ENCODE peak calls at places on chromosomes 16 and 17, in seven cellular contexts. K, N, R, C, S, X and I are unnamed samples.

GRCh38 chr16:893360-893759 is 77.4 kb downstream of the LMF1 start:
- DNase-seq in N (no peak), C (no peak), S (no peak), R (no peak), K (no peak), X (no peak), I (no peak)

GRCh38 chr16:81556715-81557284 is 112.2 kb downstream of the CMIP start:
- DNase-seq in R (no peak), C (no peak), K (no peak), N (no peak), S (no peak), X (no peak), I (no peak)

GRCh38 chr17:74579910-74580309 is 12.2 kb downstream of the CD300LD start:
- DNase-seq in X (no peak), R (no peak), C (no peak), K (no peak), N (no peak), S (no peak), I (peak)

GRCh38 chr16:88394426-88394825 is 11.7 kb downstream of the ZNF469 start:
- DNase-seq in X (no peak), K (no peak), N (no peak), R (no peak), C (no peak), S (no peak), I (no peak)

GRCh38 chr17:79401704-79402075 is 209.2 kb downstream of the RBFOX3 start:
- DNase-seq in X (no peak), N (no peak), S (no peak), C (no peak), K (no peak), R (no peak), I (no peak)

GRCh38 chr17:42843358-42843934 is 934 bp upstream of the AOC2 start:
- DNase-seq in R (no peak), N (no peak), S (no peak), C (peak), X (peak), K (peak), I (no peak)

GRCh38 chr16:20051147-20051546 is 22.5 kb downstream of the GPR139 start:
- DNase-seq in C (no peak), N (no peak), S (no peak), K (no peak), R (no peak), X (no peak), I (no peak)

GRCh38 chr16:82156761-82157654 is 13.0 kb downstream of the MPHOSPH6 start:
- DNase-seq in S (peak), N (no peak), K (no peak), X (no peak), R (no peak), C (no peak), I (no peak)

GRCh38 chr16:749010-749409 is 8.2 kb upstream of the CIAO3 start:
- DNase-seq in R (no peak), N (no peak), S (peak), C (no peak), K (no peak), X (peak), I (no peak)

GRCh38 chr16:80591071-80591935 is 50.5 kb downstream of the DYNLRB2 start:
- DNase-seq in R (no peak), X (no peak), K (no peak), S (no peak), C (no peak), N (peak), I (peak)

GRCh38 chr16:81018496-81018895 is 11.5 kb downstream of the CENPN start:
- DNase-seq in K (no peak), R (no peak), S (no peak), N (no peak), X (no peak), C (no peak), I (no peak)

GRCh38 chr16:90078594-90078895 is 1.4 kb upstream of the PRDM7 start:
- DNase-seq in N (no peak), S (no peak), R (no peak), X (no peak), C (no peak), K (no peak), I (no peak)

GRCh38 chr17:21299981-21300600 is 15.6 kb downstream of the MAP2K3 start:
- DNase-seq in N (no peak), S (no peak), C (no peak), X (no peak), K (no peak), R (no peak), I (no peak)

GRCh38 chr17:47239663-47240374 is 13.8 kb upstream of the ITGB3 start:
- DNase-seq in C (peak), X (peak), K (no peak), R (peak), S (peak), N (no peak), I (no peak)

GRCh38 chr16:75065149-75065807 is 51.3 kb downstream of the LDHD start:
- DNase-seq in S (no peak), N (peak), R (peak), K (no peak), X (peak), C (no peak), I (peak)

GRCh38 chr17:19415806-19416775 is 5.1 kb downstream of the RNF112 start:
- DNase-seq in R (no peak), K (no peak), N (no peak), S (no peak), C (no peak), X (no peak), I (no peak)

GRCh38 chr17:80101946-80102706 is 745 bp downstream of the GAA start:
- DNase-seq in N (no peak), C (peak), K (no peak), X (no peak), S (no peak), R (no peak), I (no peak)

GRCh38 chr17:49021095-49021767 is 24.0 kb downstream of the IGF2BP1 start:
- DNase-seq in C (no peak), K (no peak), N (no peak), R (no peak), X (no peak), S (no peak), I (no peak)

DNA sequence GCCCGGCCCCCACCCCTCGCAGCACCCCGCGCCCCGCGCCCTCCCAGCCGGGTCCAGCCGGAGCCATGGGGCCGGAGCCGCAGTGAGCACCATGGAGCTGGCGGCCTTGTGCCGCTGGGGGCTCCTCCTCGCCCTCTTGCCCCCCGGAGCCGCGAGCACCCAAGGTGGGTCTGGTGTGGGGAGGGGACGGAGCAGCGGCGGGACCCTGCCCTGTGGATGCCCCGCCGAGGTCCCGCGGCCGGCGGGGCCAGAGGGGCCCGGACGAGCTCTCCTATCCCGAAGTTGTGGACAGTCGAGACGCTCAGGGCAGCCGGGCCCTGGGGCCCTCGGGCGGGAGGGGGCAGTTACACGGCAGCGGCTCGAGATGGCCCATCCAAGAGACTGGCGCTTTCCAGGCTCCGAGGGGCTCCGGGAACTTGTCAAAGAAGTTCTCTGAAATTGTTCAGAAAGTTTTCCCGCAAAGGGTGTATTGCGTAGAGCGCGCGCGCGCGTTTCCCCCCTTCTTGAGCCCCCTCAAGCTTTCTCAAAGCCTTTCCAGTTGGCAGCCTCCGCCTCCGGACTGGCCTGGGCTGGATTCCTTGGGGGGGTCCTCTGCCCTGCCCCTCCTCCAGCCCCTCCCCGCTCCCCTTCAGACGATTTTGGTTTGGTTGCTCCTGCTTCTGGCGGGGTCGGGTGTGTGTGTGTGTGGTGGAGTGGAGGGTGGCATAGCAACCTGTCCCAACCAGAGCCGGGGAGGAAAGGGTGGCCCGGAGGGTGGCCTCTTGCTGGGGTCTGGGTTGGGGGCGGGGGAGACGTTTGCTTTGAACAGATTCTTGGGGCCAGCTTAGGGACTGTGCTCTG is 504 bp downstream of the ERBB2 start:
- DNase-seq in R (no peak), X (no peak), K (no peak), C (no peak), N (no peak), S (no peak), I (no peak)
- H3K4me3 ChIP-seq in R (peak), X (peak), K (peak), C (no peak), N (no peak), S (peak), I (no peak)

GRCh38 chr17:7674934-7675333 is 12.4 kb downstream of the TP53 start:
- DNase-seq in X (no peak), N (no peak), C (no peak), K (no peak), R (no peak), S (no peak), I (no peak)

GRCh38 chr17:7673239-7673638 is 14.1 kb downstream of the TP53 start:
- DNase-seq in X (no peak), R (peak), N (peak), C (peak), S (no peak), K (no peak), I (no peak)

GRCh38 chr17:7676533-7676932 is 10.8 kb downstream of the TP53 start:
- DNase-seq in K (peak), C (no peak), X (no peak), R (no peak), N (no peak), S (no peak), I (no peak)

GRCh38 chr17:7677388-7678067 is 9.8 kb downstream of the TP53 start:
- DNase-seq in X (no peak), K (peak), C (no peak), N (no peak), R (no peak), S (no peak), I (no peak)
- H3K4me3 ChIP-seq in X (no peak), K (no peak), C (no peak), N (no peak), R (no peak), S (no peak), I (no peak)

GRCh38 chr17:76197911-76198310 is 42.4 kb downstream of the RNF157 start:
- DNase-seq in K (no peak), N (no peak), R (no peak), C (no peak), X (no peak), S (no peak), I (no peak)

GRCh38 chr17:76200354-76200753 is 39.9 kb downstream of the RNF157 start:
- DNase-seq in X (no peak), R (no peak), C (no peak), K (no peak), N (no peak), S (no peak), I (no peak)

GRCh38 chr17:76199466-76199865 is 40.8 kb downstream of the RNF157 start:
- DNase-seq in R (no peak), N (peak), K (no peak), C (no peak), S (no peak), X (no peak), I (peak)

GRCh38 chr17:76196675-76197074 is 43.6 kb downstream of the RNF157 start:
- DNase-seq in X (no peak), K (no peak), R (peak), N (no peak), C (no peak), S (no peak), I (no peak)

GRCh38 chr17:76198702-76199101 is 41.6 kb downstream of the RNF157 start:
- DNase-seq in S (no peak), N (no peak), R (no peak), X (no peak), K (no peak), C (no peak), I (no peak)
- H3K4me3 ChIP-seq in S (no peak), N (no peak), R (no peak), X (no peak), K (no peak), C (no peak), I (no peak)

DNA sequence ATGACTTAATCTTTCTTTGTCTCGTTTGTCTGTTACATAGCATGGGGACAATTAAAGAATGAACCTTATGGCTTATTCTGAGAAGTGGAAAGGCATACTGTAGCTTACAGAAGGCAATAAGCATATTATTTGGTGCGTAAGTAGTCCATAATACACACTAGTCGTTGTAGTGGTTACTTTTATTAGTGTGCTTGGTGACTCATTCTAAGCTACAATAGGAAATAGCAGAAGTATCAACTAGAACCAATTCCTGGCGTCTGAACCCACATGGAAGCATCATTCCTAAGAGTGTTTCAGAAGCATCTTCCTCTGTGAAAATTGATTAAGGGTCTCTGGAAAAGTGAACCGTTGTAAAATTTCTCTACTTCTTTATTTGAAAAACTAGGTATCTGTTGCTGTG is 777.8 kb upstream of the EEF2KMT start:
- DNase-seq in C (no peak), S (no peak), N (no peak), R (no peak), X (no peak), K (no peak), I (no peak)
- H3K4me3 ChIP-seq in C (no peak), S (no peak), N (no peak), R (no peak), X (no peak), K (no peak), I (no peak)

GRCh38 chr16:22315979-22316378 is 18.8 kb downstream of the POLR3E start:
- DNase-seq in C (no peak), S (no peak), R (no peak), K (no peak), X (no peak), N (no peak), I (no peak)
- H3K4me3 ChIP-seq in C (no peak), S (no peak), R (no peak), K (no peak), X (no peak), N (no peak), I (no peak)